ENCODE peak calls at places on chromosomes 11 and 22, in nine cellular contexts. S is astrocyte; E is mesendoderm; O is stomach; K is body of pancreas; Q is naive thymus-derived CD4-positive, alpha-beta T cell; J is aorta; M is MM.1S; L is HAP-1. W is an unnamed sample. For H3K36me3 and H3K4me1, the result is how much of the 10 kb centered on the place peaks cover.

GRCh38 chr11:69397732-69398131 is 83.7 kb upstream of the LINC01488 start:
- DNase-seq in S (no peak), E (no peak), O (no peak), K (no peak), Q (no peak), J (no peak), M (no peak), L (no peak), W (no peak)

GRCh38 chr11:112656772-112657428 is 304.3 kb upstream of the NCAM1 start:
- DNase-seq in S (peak), E (no peak), O (no peak), K (no peak), Q (no peak), J (no peak), M (no peak), L (no peak), W (no peak)

GRCh38 chr11:93895106-93895862 is 44.9 kb upstream of the VSTM5 start:
- DNase-seq in S (peak), E (peak), O (no peak), K (peak), Q (peak), J (no peak), M (peak), L (peak), W (no peak)

GRCh38 chr22:24588756-24589481 is 4.0 kb downstream of the LRRC75B start:
- DNase-seq in S (no peak), E (no peak), O (no peak), K (no peak), Q (no peak), J (no peak), M (no peak), L (no peak), W (no peak)

GRCh38 chr22:36183446-36183845 is 18.2 kb downstream of the APOL4 start:
- DNase-seq in S (no peak), E (no peak), O (no peak), K (no peak), Q (no peak), J (no peak), M (no peak), L (no peak), W (no peak)

GRCh38 chr22:45571089-45571488 is 68.4 kb downstream of the FBLN1 start:
- DNase-seq in S (no peak), E (no peak), O (no peak), K (no peak), Q (no peak), J (no peak), M (no peak), L (no peak), W (no peak)

GRCh38 chr22:43521716-43522115 is 109.9 kb downstream of the MPPED1 start:
- DNase-seq in S (no peak), E (peak), O (no peak), K (no peak), Q (no peak), J (no peak), M (no peak), L (no peak), W (no peak)

GRCh38 chr11:3939211-3939610 is 83.7 kb downstream of the STIM1 start:
- DNase-seq in S (peak), E (no peak), O (no peak), K (no peak), Q (no peak), J (no peak), M (peak), L (no peak), W (no peak)

GRCh38 chr11:120832609-120833221 is 191.2 kb upstream of the TBCEL start:
- DNase-seq in S (no peak), E (no peak), O (no peak), K (no peak), Q (no peak), J (no peak), M (no peak), L (no peak), W (no peak)

GRCh38 chr11:87926250-87926970 is 248.8 kb downstream of the RAB38 start:
- DNase-seq in S (peak), E (peak), O (no peak), K (no peak), Q (no peak), J (no peak), M (no peak), L (no peak), W (no peak)

GRCh38 chr11:57216463-57216862 is 20.6 kb downstream of the APLNR start:
- DNase-seq in S (no peak), E (no peak), O (no peak), K (no peak), Q (no peak), J (no peak), M (no peak), L (no peak), W (no peak)

GRCh38 chr22:32044913-32045312 is 1.9 kb downstream of the SLC5A1 start:
- DNase-seq in S (no peak), E (no peak), O (peak), K (peak), Q (no peak), J (no peak), M (no peak), L (no peak), W (no peak)

GRCh38 chr11:104623518-104623917 is 274.7 kb downstream of the CASP12 start:
- DNase-seq in S (peak), E (peak), O (no peak), K (no peak), Q (no peak), J (no peak), M (no peak), L (no peak), W (no peak)

GRCh38 chr11:25484225-25484624 is 847.7 kb upstream of the ANO3 start:
- DNase-seq in S (no peak), E (no peak), O (no peak), K (no peak), Q (no peak), J (no peak), M (no peak), L (no peak), W (no peak)

GRCh38 chr11:28350216-28350615 is 242.0 kb downstream of the METTL15 start:
- DNase-seq in S (no peak), E (no peak), O (no peak), K (no peak), Q (no peak), J (no peak), M (no peak), L (no peak), W (no peak)

GRCh38 chr11:23570828-23571227 is 710.6 kb upstream of the CCDC179 start:
- DNase-seq in S (peak), E (no peak), O (no peak), K (no peak), Q (no peak), J (no peak), M (no peak), L (no peak), W (no peak)

GRCh38 chr22:30332994-30333706 is 6.4 kb upstream of the TBC1D10A start:
- DNase-seq in S (no peak), E (no peak), O (no peak), K (no peak), Q (no peak), J (no peak), M (no peak), L (no peak), W (no peak)

GRCh38 chr11:56846631-56847400 is 98.3 kb upstream of the OR9G4 start:
- DNase-seq in S (no peak), E (no peak), O (no peak), K (no peak), Q (no peak), J (no peak), M (no peak), L (no peak), W (no peak)

GRCh38 chr11:19400296-19400695 is 159.6 kb upstream of the E2F8 start:
- DNase-seq in S (no peak), E (no peak), O (no peak), K (no peak), Q (no peak), J (no peak), M (no peak), L (no peak), W (no peak)

DNA sequence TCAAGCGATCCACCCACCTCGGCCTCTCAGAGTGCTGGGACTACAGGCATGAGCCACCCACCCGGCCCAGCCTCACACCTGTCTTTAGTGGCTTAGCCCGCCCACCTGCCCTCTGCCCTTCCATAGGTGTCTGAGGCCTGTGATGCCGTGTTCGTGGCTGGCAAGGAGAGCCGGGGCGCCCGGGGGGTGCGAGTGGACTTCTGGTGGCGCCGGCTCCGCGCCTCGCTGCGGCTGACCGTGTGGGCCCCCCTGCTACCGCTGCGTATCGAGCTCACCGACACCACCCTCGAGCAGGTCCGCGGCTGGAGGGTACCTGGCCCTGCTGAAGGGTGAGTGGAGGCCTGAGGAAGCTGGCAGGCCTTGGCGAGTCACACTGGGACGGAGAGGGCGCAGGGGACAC is 9.2 kb downstream of the TMEM132A start:
- DNase-seq in S (no peak), E (no peak), O (no peak), K (no peak), Q (no peak), J (no peak), M (no peak), L (no peak), W (no peak)
- H3K36me3 ChIP-seq in S (under half), E (under half), O (under half), K (under half), Q (under half), J (under half), M (under half), L (under half), W (under half)

GRCh38 chr22:41481131-41481830 is 12.4 kb downstream of the ACO2 start:
- DNase-seq in S (peak), E (peak), O (no peak), K (no peak), Q (no peak), J (peak), M (no peak), L (no peak), W (no peak)
- H3K4me1 ChIP-seq in S (under half), E (under half), O (half or more), K (under half), Q (under half), J (under half), M (under half), L (under half), W (under half)

GRCh38 chr11:118596226-118596625 is 11.2 kb upstream of the PHLDB1 start:
- DNase-seq in S (no peak), E (no peak), O (no peak), K (no peak), Q (no peak), J (no peak), M (no peak), L (no peak), W (no peak)
- H3K36me3 ChIP-seq in S (half or more), E (under half), O (half or more), K (under half), Q (half or more), J (under half), M (under half), L (half or more), W (half or more)

GRCh38 chr11:870418-870817 is 27.8 kb downstream of the TSPAN4 start:
- DNase-seq in S (no peak), E (no peak), O (no peak), K (no peak), Q (no peak), J (no peak), M (no peak), L (no peak), W (no peak)
- H3K4me1 ChIP-seq in S (under half), E (under half), O (under half), K (under half), Q (under half), J (under half), M (under half), L (under half), W (under half)

GRCh38 chr11:9740202-9740881 is 76.5 kb downstream of the SWAP70 start:
- DNase-seq in S (no peak), E (no peak), O (no peak), K (no peak), Q (no peak), J (no peak), M (no peak), L (no peak), W (no peak)

GRCh38 chr11:9736365-9736764 is 72.5 kb downstream of the SWAP70 start:
- DNase-seq in S (no peak), E (no peak), O (no peak), K (no peak), Q (no peak), J (no peak), M (no peak), L (no peak), W (no peak)

GRCh38 chr11:9738126-9738525 is 74.2 kb downstream of the SWAP70 start:
- DNase-seq in S (no peak), E (no peak), O (no peak), K (peak), Q (no peak), J (peak), M (no peak), L (no peak), W (peak)

GRCh38 chr11:9739108-9739507 is 75.2 kb downstream of the SWAP70 start:
- DNase-seq in S (no peak), E (no peak), O (no peak), K (no peak), Q (no peak), J (no peak), M (no peak), L (no peak), W (no peak)

DNA sequence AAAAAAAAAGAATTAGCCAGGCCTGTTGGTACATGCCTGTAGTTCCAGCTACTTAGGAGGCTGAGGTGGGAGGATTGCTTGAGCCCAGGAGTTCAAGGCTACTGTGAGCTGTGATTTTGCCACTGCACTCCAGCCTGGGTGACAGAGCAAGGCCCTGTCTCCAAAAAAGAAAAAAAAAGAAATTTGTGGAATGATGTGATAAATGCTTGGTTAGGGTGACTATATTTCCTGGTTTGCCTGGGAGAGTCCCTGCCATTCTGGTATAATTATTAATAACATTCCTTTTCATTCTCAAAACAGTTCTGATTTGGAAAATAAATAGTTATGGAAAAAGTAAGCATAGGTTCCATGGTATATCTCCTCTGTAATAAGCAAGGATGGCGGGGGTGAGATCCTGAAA is 74.8 kb downstream of the SWAP70 start:
- DNase-seq in S (no peak), E (no peak), O (no peak), K (no peak), Q (no peak), J (no peak), M (no peak), L (no peak), W (no peak)
- H3K36me3 ChIP-seq in S (under half), E (under half), O (half or more), K (under half), Q (under half), J (under half), M (under half), L (under half), W (under half)

DNA sequence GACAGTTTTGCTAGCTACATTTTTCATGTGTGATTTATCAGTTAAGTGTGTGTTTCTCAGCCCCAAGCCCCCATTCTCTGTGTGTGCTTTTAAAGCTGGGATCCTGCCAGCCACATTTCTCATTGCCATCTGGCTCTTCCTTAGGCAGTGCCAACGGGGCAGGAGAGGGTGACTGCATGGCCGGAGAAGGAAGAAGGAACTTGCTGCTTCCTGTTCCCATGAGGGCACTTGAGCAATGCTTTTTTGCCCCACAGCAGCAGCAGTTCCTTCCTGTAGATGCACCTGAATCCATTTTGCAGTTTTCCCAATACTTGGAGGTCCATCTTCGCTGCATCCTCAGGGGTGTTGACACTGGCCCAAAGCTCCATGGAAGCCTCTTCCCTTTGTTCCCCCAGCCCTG is 37.5 kb downstream of the TNRC6B start:
- DNase-seq in S (no peak), E (no peak), O (peak), K (peak), Q (no peak), J (peak), M (no peak), L (no peak), W (no peak)
- H3K4me1 ChIP-seq in S (under half), E (under half), O (under half), K (under half), Q (half or more), J (under half), M (under half), L (under half), W (under half)

GRCh38 chr11:96279421-96280290 is 63.3 kb downstream of the MAML2 start:
- DNase-seq in S (peak), E (no peak), O (no peak), K (no peak), Q (no peak), J (no peak), M (no peak), L (peak), W (no peak)
- H3K36me3 ChIP-seq in S (under half), E (under half), O (under half), K (under half), Q (under half), J (under half), M (under half), L (under half), W (under half)

GRCh38 chr11:63565728-63566127 is 2.5 kb upstream of the PLAAT2 start:
- DNase-seq in S (no peak), E (no peak), O (no peak), K (no peak), Q (no peak), J (no peak), M (no peak), L (no peak), W (no peak)

GRCh38 chr11:63564056-63564784 is 1.0 kb upstream of the PLAAT2 start:
- DNase-seq in S (no peak), E (no peak), O (peak), K (no peak), Q (no peak), J (no peak), M (peak), L (no peak), W (peak)

GRCh38 chr11:63569570-63569969 is 6.4 kb upstream of the PLAAT2 start:
- DNase-seq in S (no peak), E (no peak), O (no peak), K (no peak), Q (no peak), J (no peak), M (no peak), L (no peak), W (no peak)

GRCh38 chr11:63564785-63565350 is 1.7 kb upstream of the PLAAT2 start:
- DNase-seq in S (no peak), E (no peak), O (peak), K (no peak), Q (no peak), J (no peak), M (no peak), L (no peak), W (no peak)

GRCh38 chr11:63567044-63567840 is 4.1 kb upstream of the PLAAT2 start:
- DNase-seq in S (peak), E (peak), O (no peak), K (peak), Q (peak), J (no peak), M (peak), L (peak), W (peak)
- H3K4me1 ChIP-seq in S (under half), E (under half), O (under half), K (under half), Q (under half), J (under half), M (under half), L (under half), W (under half)

DNA sequence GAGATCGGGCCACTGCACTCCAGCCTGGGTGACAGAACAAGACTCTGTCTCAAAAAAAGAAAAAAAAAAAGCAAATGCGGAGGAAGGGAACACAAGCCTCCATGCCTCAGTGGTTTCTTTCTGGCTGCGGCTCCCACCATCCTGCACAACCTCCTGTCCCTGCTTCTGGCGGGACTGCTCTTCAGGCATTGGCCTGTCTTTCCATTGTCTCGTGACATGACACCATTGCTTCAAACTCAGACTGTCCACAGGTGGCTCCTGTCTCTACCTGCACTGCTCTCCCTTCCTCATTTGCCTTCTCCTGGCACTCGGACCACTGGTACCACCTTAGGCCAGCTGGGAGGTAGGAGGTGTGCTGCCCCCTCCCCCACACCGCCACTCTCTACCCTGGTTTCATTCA is 10.6 kb upstream of the PPM1F start:
- DNase-seq in S (no peak), E (no peak), O (no peak), K (no peak), Q (no peak), J (no peak), M (no peak), L (no peak), W (no peak)
- H3K36me3 ChIP-seq in S (under half), E (under half), O (half or more), K (under half), Q (half or more), J (under half), M (under half), L (half or more), W (half or more)

GRCh38 chr22:26499188-26499703 is 13.0 kb downstream of the TFIP11 start:
- DNase-seq in S (no peak), E (no peak), O (no peak), K (no peak), Q (no peak), J (no peak), M (no peak), L (no peak), W (no peak)

GRCh38 chr22:26496456-26496855 is 12.8 kb downstream of the SRRD start:
- DNase-seq in S (peak), E (no peak), O (no peak), K (no peak), Q (no peak), J (no peak), M (no peak), L (no peak), W (no peak)

GRCh38 chr22:26489447-26490036 is 5.9 kb downstream of the SRRD start:
- DNase-seq in S (no peak), E (no peak), O (no peak), K (no peak), Q (no peak), J (no peak), M (no peak), L (no peak), W (no peak)

GRCh38 chr22:26492220-26492619 is 8.5 kb downstream of the SRRD start:
- DNase-seq in S (no peak), E (no peak), O (peak), K (no peak), Q (no peak), J (no peak), M (no peak), L (no peak), W (no peak)

DNA sequence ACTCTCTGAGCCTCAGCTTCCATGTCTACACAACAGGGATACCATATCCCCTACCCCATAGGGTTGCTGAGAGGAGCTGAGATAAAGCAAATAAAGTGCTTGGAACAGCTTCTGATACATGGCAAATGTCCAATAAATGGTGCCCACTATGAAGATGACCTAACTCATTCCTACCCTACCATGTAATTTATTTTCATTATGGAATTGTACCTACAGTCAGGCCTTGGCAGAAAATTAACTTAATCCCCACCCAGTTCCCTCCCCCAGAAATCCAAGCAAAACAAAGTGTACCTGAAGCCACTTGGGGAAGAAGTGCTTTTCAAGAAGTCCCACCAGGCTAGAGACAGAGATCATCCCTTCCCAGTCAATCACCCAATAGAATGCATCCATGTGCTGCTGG is 10.8 kb downstream of the SRRD start:
- DNase-seq in S (no peak), E (no peak), O (no peak), K (no peak), Q (no peak), J (no peak), M (no peak), L (no peak), W (no peak)
- H3K4me1 ChIP-seq in S (under half), E (under half), O (under half), K (under half), Q (under half), J (under half), M (under half), L (under half), W (under half)